ENCODE peak calls at places on chromosomes 16 and 17, in six cellular contexts. One of them, this sample, is unnamed.

GRCh38 chr17:14619821-14620220 is 318.9 kb downstream of the HS3ST3B1 start:
- DNase-seq in fibroblast of pulmonary artery: no peak
- DNase-seq in WTC11: no peak
- DNase-seq in A549: no peak
- DNase-seq in GM23338: no peak
- DNase-seq in transverse colon: no peak
- DNase-seq in this sample: no peak

GRCh38 chr17:39800540-39800939 is 62.8 kb downstream of the GRB7 start:
- DNase-seq in A549: no peak
- DNase-seq in GM23338: peak
- DNase-seq in transverse colon: peak
- DNase-seq in fibroblast of pulmonary artery: no peak
- DNase-seq in WTC11: no peak
- DNase-seq in this sample: no peak

GRCh38 chr17:6052926-6053325 is 17.3 kb upstream of the WSCD1 start:
- DNase-seq in fibroblast of pulmonary artery: no peak
- DNase-seq in GM23338: no peak
- DNase-seq in transverse colon: no peak
- DNase-seq in WTC11: no peak
- DNase-seq in A549: no peak
- DNase-seq in this sample: no peak

GRCh38 chr17:28488154-28488883 is 14.9 kb downstream of the SLC13A2 start:
- DNase-seq in GM23338: no peak
- DNase-seq in WTC11: no peak
- DNase-seq in fibroblast of pulmonary artery: no peak
- DNase-seq in transverse colon: no peak
- DNase-seq in A549: no peak
- DNase-seq in this sample: no peak

GRCh38 chr17:15112881-15113617 is 152.1 kb downstream of the PMP22 start:
- DNase-seq in WTC11: no peak
- DNase-seq in A549: no peak
- DNase-seq in GM23338: no peak
- DNase-seq in transverse colon: no peak
- DNase-seq in fibroblast of pulmonary artery: no peak
- DNase-seq in this sample: no peak

GRCh38 chr16:66299349-66299748 is 67.1 kb upstream of the CDH5 start:
- DNase-seq in fibroblast of pulmonary artery: no peak
- DNase-seq in WTC11: no peak
- DNase-seq in transverse colon: no peak
- DNase-seq in GM23338: no peak
- DNase-seq in A549: no peak
- DNase-seq in this sample: peak

GRCh38 chr17:80175411-80175810 is 5.6 kb downstream of the CARD14 start:
- DNase-seq in transverse colon: no peak
- DNase-seq in WTC11: no peak
- DNase-seq in fibroblast of pulmonary artery: peak
- DNase-seq in GM23338: peak
- DNase-seq in A549: peak
- DNase-seq in this sample: no peak

GRCh38 chr16:22189473-22190168 is 16.5 kb upstream of the EEF2K start:
- DNase-seq in WTC11: no peak
- DNase-seq in A549: no peak
- DNase-seq in transverse colon: peak
- DNase-seq in fibroblast of pulmonary artery: peak
- DNase-seq in GM23338: peak
- DNase-seq in this sample: peak

GRCh38 chr16:70529051-70529777 is 5.6 kb downstream of the SF3B3 start:
- DNase-seq in fibroblast of pulmonary artery: peak
- DNase-seq in GM23338: peak
- DNase-seq in WTC11: no peak
- DNase-seq in A549: peak
- DNase-seq in transverse colon: no peak
- DNase-seq in this sample: no peak

DNA sequence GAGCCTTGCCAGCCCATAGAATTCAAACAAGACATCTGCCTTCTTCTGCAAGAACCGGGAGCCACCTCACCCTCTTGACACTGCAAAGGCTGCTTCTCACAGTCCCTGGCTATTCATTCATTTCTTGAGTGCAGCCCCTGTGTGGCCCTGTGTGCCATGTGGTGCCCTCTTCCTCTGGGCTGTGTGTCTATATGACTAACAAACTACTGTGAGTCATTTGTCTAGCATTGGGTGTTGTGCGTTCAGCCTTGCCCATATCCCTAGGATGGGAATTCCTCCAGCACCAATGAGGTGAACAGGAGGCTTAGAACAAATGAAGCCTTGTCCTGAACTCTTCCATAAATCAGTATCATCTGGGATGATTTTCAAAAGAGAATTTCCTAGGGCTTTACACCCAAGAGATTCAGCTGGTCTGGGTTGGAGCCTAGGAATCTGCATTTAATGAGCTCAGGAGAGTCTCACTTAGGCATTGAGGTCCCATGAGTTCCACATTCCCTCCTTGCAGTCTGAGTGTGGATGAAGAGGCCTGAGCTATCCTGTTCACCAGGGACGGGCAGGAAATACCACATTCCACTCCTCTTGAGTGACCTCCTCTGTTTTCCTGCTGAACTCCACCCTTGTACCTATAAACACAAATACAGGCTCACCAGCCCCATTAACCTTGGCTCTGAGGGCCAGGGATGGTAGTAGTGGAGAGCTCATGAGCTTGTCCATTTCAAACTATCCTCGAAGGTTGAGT is 308.7 kb upstream of the N4BP1 start:
- DNase-seq in WTC11: no peak
- DNase-seq in transverse colon: no peak
- DNase-seq in A549: no peak
- DNase-seq in fibroblast of pulmonary artery: no peak
- DNase-seq in GM23338: peak
- DNase-seq in this sample: no peak
- TF ChIP-seq CTCF in WTC11: no peak
- TF ChIP-seq CTCF in transverse colon: no peak
- TF ChIP-seq CTCF in A549: no peak
- TF ChIP-seq CTCF in fibroblast of pulmonary artery: no peak
- TF ChIP-seq CTCF in GM23338: no peak
- TF ChIP-seq CTCF in this sample: no peak

GRCh38 chr16:86823125-86823524 is 244.8 kb downstream of the FOXL1 start:
- DNase-seq in GM23338: no peak
- DNase-seq in fibroblast of pulmonary artery: no peak
- DNase-seq in WTC11: no peak
- DNase-seq in transverse colon: no peak
- DNase-seq in A549: no peak
- DNase-seq in this sample: no peak

GRCh38 chr16:86816930-86817625 is 238.7 kb downstream of the FOXL1 start:
- DNase-seq in fibroblast of pulmonary artery: no peak
- DNase-seq in transverse colon: no peak
- DNase-seq in A549: no peak
- DNase-seq in WTC11: no peak
- DNase-seq in GM23338: no peak
- DNase-seq in this sample: no peak

GRCh38 chr16:86818701-86819522 is 240.6 kb downstream of the FOXL1 start:
- DNase-seq in A549: no peak
- DNase-seq in fibroblast of pulmonary artery: no peak
- DNase-seq in WTC11: no peak
- DNase-seq in GM23338: no peak
- DNase-seq in transverse colon: no peak
- DNase-seq in this sample: no peak

GRCh38 chr16:86821933-86822332 is 243.6 kb downstream of the FOXL1 start:
- DNase-seq in transverse colon: no peak
- DNase-seq in GM23338: no peak
- DNase-seq in fibroblast of pulmonary artery: no peak
- DNase-seq in WTC11: no peak
- DNase-seq in A549: no peak
- DNase-seq in this sample: no peak

GRCh38 chr16:86819523-86819887 is 241.2 kb downstream of the FOXL1 start:
- DNase-seq in WTC11: no peak
- DNase-seq in A549: no peak
- DNase-seq in transverse colon: no peak
- DNase-seq in fibroblast of pulmonary artery: no peak
- DNase-seq in GM23338: peak
- DNase-seq in this sample: no peak
- TF ChIP-seq CTCF in WTC11: no peak
- TF ChIP-seq CTCF in A549: no peak
- TF ChIP-seq CTCF in transverse colon: no peak
- TF ChIP-seq CTCF in fibroblast of pulmonary artery: peak
- TF ChIP-seq CTCF in GM23338: peak
- TF ChIP-seq CTCF in this sample: peak

GRCh38 chr16:50601341-50601740 is 53.1 kb downstream of the NKD1 start:
- DNase-seq in A549: no peak
- DNase-seq in fibroblast of pulmonary artery: no peak
- DNase-seq in WTC11: no peak
- DNase-seq in transverse colon: no peak
- DNase-seq in GM23338: no peak
- DNase-seq in this sample: no peak
- TF ChIP-seq CTCF in A549: no peak
- TF ChIP-seq CTCF in fibroblast of pulmonary artery: no peak
- TF ChIP-seq CTCF in WTC11: no peak
- TF ChIP-seq CTCF in transverse colon: no peak
- TF ChIP-seq CTCF in GM23338: no peak
- TF ChIP-seq CTCF in this sample: no peak

DNA sequence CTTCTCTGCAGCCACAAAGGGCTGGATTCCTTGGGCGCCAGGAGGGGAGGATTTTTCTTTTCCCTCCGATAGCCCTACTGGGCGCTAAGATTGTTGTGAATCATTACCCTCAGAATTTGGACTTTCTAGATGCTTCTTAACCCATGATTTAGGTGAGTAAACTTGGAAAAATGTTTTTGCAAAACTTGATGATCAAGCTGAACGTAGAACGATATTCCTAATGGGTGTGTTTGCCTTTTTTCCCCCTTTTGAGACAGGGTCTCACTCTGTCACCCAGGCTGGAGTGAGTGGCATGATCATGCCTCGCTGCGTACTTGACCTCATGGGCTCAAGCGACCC is 43.8 kb downstream of the PGS1 start:
- DNase-seq in transverse colon: no peak
- DNase-seq in fibroblast of pulmonary artery: no peak
- DNase-seq in GM23338: no peak
- DNase-seq in WTC11: no peak
- DNase-seq in A549: no peak
- DNase-seq in this sample: no peak
- TF ChIP-seq CTCF in transverse colon: no peak
- TF ChIP-seq CTCF in fibroblast of pulmonary artery: no peak
- TF ChIP-seq CTCF in GM23338: no peak
- TF ChIP-seq CTCF in WTC11: no peak
- TF ChIP-seq CTCF in A549: no peak
- TF ChIP-seq CTCF in this sample: peak

DNA sequence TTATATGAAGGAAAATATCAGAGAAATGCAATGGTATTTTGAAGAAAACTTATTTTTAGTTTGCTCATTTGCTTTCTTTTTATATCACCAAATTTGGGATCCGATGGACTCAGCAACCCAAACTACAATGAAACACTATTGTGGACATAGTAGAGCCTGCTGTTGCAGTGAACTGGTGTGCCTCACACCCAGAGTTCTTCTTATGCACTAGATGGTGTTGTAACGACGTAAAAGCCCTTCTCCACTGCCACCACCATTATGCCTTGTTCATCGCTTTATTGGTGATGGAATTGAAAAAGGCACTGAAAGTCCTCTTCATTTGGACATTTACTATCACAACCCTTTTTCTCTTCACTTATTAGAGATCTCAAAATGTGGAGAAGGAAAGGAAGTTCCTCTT is 381.3 kb downstream of the CDH8 start:
- DNase-seq in fibroblast of pulmonary artery: no peak
- DNase-seq in WTC11: no peak
- DNase-seq in transverse colon: no peak
- DNase-seq in GM23338: peak
- DNase-seq in A549: no peak
- DNase-seq in this sample: no peak
- TF ChIP-seq CTCF in fibroblast of pulmonary artery: no peak
- TF ChIP-seq CTCF in WTC11: no peak
- TF ChIP-seq CTCF in transverse colon: no peak
- TF ChIP-seq CTCF in GM23338: peak
- TF ChIP-seq CTCF in A549: no peak
- TF ChIP-seq CTCF in this sample: no peak

DNA sequence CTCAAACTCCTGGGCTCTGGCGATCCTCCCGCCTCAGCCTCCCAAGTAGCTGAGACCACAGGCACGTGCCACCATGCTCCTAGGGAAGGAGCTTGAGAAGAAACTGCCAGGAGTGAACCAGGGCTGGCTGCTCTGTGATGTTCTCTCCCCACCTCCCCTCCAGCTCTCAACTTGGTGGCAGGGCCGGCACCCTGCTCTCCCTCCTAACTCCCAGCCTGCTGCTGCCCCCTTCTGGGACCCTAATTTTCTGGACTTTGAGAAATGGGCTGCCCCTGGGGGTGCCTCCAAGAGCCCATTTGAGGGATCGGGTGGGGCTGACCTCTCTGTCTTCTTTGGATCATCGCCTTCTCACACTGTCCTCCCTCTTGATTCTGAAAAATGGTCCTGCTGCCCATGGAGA is 14.9 kb upstream of the STAT3 start:
- DNase-seq in GM23338: peak
- DNase-seq in fibroblast of pulmonary artery: no peak
- DNase-seq in transverse colon: peak
- DNase-seq in A549: no peak
- DNase-seq in WTC11: peak
- DNase-seq in this sample: no peak
- TF ChIP-seq CTCF in GM23338: peak
- TF ChIP-seq CTCF in fibroblast of pulmonary artery: peak
- TF ChIP-seq CTCF in transverse colon: no peak
- TF ChIP-seq CTCF in A549: peak
- TF ChIP-seq CTCF in WTC11: no peak
- TF ChIP-seq CTCF in this sample: no peak

GRCh38 chr16:4338125-4338582 is 13.0 kb downstream of the PAM16 start:
- DNase-seq in fibroblast of pulmonary artery: no peak
- DNase-seq in transverse colon: no peak
- DNase-seq in A549: no peak
- DNase-seq in GM23338: no peak
- DNase-seq in WTC11: no peak
- DNase-seq in this sample: no peak
- TF ChIP-seq CTCF in fibroblast of pulmonary artery: no peak
- TF ChIP-seq CTCF in transverse colon: no peak
- TF ChIP-seq CTCF in A549: no peak
- TF ChIP-seq CTCF in GM23338: peak
- TF ChIP-seq CTCF in WTC11: no peak
- TF ChIP-seq CTCF in this sample: no peak

GRCh38 chr17:37490638-37491614 is 1.2 kb downstream of the DUSP14 start:
- DNase-seq in A549: peak
- DNase-seq in fibroblast of pulmonary artery: peak
- DNase-seq in GM23338: peak
- DNase-seq in WTC11: peak
- DNase-seq in transverse colon: peak
- DNase-seq in this sample: no peak
- TF ChIP-seq CTCF in A549: no peak
- TF ChIP-seq CTCF in fibroblast of pulmonary artery: no peak
- TF ChIP-seq CTCF in GM23338: no peak
- TF ChIP-seq CTCF in WTC11: no peak
- TF ChIP-seq CTCF in transverse colon: no peak
- TF ChIP-seq CTCF in this sample: no peak

DNA sequence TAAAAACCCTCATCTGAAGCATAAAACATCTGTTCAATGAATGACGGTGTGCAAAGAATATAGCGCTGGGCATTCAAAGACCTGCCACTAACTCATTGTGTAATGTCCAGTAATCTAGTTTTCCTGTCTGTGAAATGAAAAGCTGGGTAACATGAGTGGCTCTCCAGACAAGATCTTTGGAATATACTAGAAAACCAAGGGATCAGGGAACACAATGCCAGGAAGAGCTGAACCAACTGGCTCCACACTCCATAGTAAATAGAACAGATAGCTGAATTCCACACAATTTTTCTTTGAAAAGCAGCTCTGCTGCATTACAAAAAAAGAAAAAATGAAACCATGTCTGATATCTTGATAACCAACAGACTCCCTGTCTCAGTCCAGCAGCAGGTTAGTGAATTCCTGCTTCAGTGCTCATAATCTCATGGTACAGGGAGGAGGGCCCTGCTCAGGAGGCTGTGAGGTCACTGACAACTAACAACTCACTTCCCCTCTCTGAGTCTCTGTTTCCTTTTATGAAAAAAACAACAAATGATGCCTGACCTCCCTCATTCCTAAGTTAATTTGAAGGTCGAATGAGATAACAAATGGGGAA is 97.1 kb downstream of the CDH11 start:
- DNase-seq in WTC11: no peak
- DNase-seq in transverse colon: no peak
- DNase-seq in A549: no peak
- DNase-seq in fibroblast of pulmonary artery: peak
- DNase-seq in GM23338: no peak
- DNase-seq in this sample: no peak
- TF ChIP-seq CTCF in WTC11: no peak
- TF ChIP-seq CTCF in transverse colon: no peak
- TF ChIP-seq CTCF in A549: no peak
- TF ChIP-seq CTCF in fibroblast of pulmonary artery: no peak
- TF ChIP-seq CTCF in GM23338: no peak
- TF ChIP-seq CTCF in this sample: no peak

This sample was measured in mesothelial cell of epicardium.